ENCODE peak calls at places on chromosomes 7 and 10, in four cellular contexts. B is H1, F is K562, A is HepG2. K is an unnamed sample.

GRCh38 chr10:129958686-129959543 is 5.2 kb downstream of the EBF3 start:
- DNase-seq in F (no peak), B (no peak), A (no peak), K (peak; percentile 54)

GRCh38 chr10:86698207-86698940 is 30.1 kb downstream of the LDB3 start:
- DNase-seq in A (peak; percentile 20), B (no peak), F (no peak), K (no peak)

GRCh38 chr10:21526184-21526951 is 886 bp upstream of the SKIDA1 start:
- DNase-seq in F (peak; percentile 85), A (peak; percentile 64), B (no peak), K (peak; percentile 68)

GRCh38 chr7:108071551-108071950 is 58.6 kb downstream of the LAMB4 start:
- DNase-seq in B (no peak), A (no peak), F (no peak), K (no peak)

GRCh38 chr7:152859781-152860191 is 100.2 kb downstream of the ACTR3B start:
- DNase-seq in F (peak; percentile 72), B (peak; percentile 25), A (peak; percentile 15), K (peak; percentile 52)

GRCh38 chr7:98802088-98802780 is 67.6 kb downstream of the TMEM130 start:
- DNase-seq in A (peak; percentile 14), B (no peak), F (peak; percentile 81), K (no peak)

GRCh38 chr10:10897400-10897799 is 120.3 kb upstream of the CELF2 start:
- DNase-seq in F (no peak), B (no peak), A (no peak), K (no peak)

GRCh38 chr7:51070163-51070562 is 246.4 kb downstream of the COBL start:
- DNase-seq in F (no peak), A (no peak), B (no peak), K (no peak)

GRCh38 chr10:66218981-66219587 is 706.8 kb upstream of the LRRTM3 start:
- DNase-seq in F (no peak), B (no peak), A (no peak), K (no peak)

GRCh38 chr10:113921571-113922370 is 67.3 kb downstream of the NHLRC2 start:
- DNase-seq in A (no peak), B (no peak), F (no peak), K (no peak)

GRCh38 chr7:28811003-28811402 is 147.1 kb downstream of the TRIL start:
- DNase-seq in F (no peak), B (no peak), A (no peak), K (no peak)

GRCh38 chr10:78194050-78194449 is 160.4 kb downstream of the RPS24 start:
- DNase-seq in B (no peak), A (no peak), F (no peak), K (no peak)
- TF ChIP-seq SP1 in B (no peak), A (no peak), F (no peak), K (no peak)

GRCh38 chr10:122049076-122049475 is 60.1 kb downstream of the TACC2 start:
- DNase-seq in A (no peak), B (no peak), F (no peak), K (no peak)

GRCh38 chr10:122052702-122053101 is 63.7 kb downstream of the TACC2 start:
- DNase-seq in B (no peak), F (no peak), A (no peak), K (no peak)

GRCh38 chr10:122051609-122052385 is 62.8 kb downstream of the TACC2 start:
- DNase-seq in B (no peak), A (peak; percentile 70), F (peak; percentile 18), K (peak; percentile 69)

GRCh38 chr10:122050811-122051210 is 61.8 kb downstream of the TACC2 start:
- DNase-seq in A (no peak), F (no peak), B (no peak), K (no peak)

GRCh38 chr10:122050316-122050715 is 61.4 kb downstream of the TACC2 start:
- DNase-seq in F (no peak), B (no peak), A (no peak), K (no peak)
- TF ChIP-seq JUN in F (no peak), B (no peak), A (no peak), K (no peak)

GRCh38 chr7:80609732-80610131 is 28.7 kb upstream of the CD36 start:
- DNase-seq in F (no peak), A (no peak), B (no peak), K (no peak)

GRCh38 chr7:80611353-80611752 is 27.1 kb upstream of the CD36 start:
- DNase-seq in F (no peak), A (no peak), B (no peak), K (no peak)

GRCh38 chr7:80611779-80612178 is 26.7 kb upstream of the CD36 start:
- DNase-seq in B (no peak), A (peak; percentile 95), F (no peak), K (no peak)

GRCh38 chr7:80614911-80615310 is 23.5 kb upstream of the CD36 start:
- DNase-seq in A (no peak), F (no peak), B (no peak), K (no peak)

DNA sequence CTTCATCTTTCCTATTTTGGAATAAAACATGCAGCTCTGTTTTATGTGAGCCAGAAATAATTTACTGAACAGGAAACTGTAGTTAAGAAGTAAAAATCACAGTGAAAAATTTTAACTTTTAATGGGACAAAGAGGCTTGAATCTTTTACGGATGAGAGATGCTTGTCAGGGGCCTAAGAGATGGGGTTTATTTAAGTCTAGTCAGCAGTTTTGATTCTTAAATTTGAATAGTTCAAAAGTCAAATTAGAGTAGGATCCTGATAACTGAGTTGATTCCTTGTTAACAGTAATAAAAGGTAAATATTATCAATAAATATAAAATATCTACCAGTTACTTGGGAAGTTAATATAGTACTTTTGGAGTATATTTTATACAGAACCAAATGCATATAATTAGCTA is 24.9 kb upstream of the CD36 start:
- DNase-seq in A (no peak), F (no peak), B (no peak), K (no peak)
- TF ChIP-seq SP1 in A (no peak), F (no peak), B (no peak), K (no peak)

GRCh38 chr10:44008270-44008916 is 359.7 kb upstream of the ZNF32 start:
- DNase-seq in B (no peak), F (no peak), A (no peak), K (no peak)
- TF ChIP-seq JUN in B (no peak), F (no peak), A (no peak), K (no peak)

GRCh38 chr7:100148559-100149328 is at the start of gene LAMTOR4:
- DNase-seq in A (peak; percentile 98), F (peak; percentile 100), B (peak; percentile 99), K (peak; percentile 99)
- TF ChIP-seq SP1 in A (no peak), F (peak; percentile 99), B (peak; percentile 99), K (peak; percentile 84)

GRCh38 chr10:89548673-89549072 is 13.3 kb upstream of the SLC16A12 start:
- DNase-seq in A (no peak), F (no peak), B (no peak), K (no peak)

GRCh38 chr10:89547853-89548513 is 12.6 kb upstream of the SLC16A12 start:
- DNase-seq in F (no peak), A (no peak), B (no peak), K (no peak)

GRCh38 chr10:89549510-89549909 is 14.1 kb upstream of the SLC16A12 start:
- DNase-seq in F (no peak), A (no peak), B (no peak), K (no peak)

GRCh38 chr10:89552213-89552612 is 16.8 kb upstream of the SLC16A12 start:
- DNase-seq in F (no peak), A (no peak), B (no peak), K (no peak)

GRCh38 chr10:89550509-89550908 is 15.1 kb upstream of the SLC16A12 start:
- DNase-seq in A (no peak), B (no peak), F (no peak), K (no peak)
- TF ChIP-seq JUN in A (no peak), B (no peak), F (no peak), K (no peak)

DNA sequence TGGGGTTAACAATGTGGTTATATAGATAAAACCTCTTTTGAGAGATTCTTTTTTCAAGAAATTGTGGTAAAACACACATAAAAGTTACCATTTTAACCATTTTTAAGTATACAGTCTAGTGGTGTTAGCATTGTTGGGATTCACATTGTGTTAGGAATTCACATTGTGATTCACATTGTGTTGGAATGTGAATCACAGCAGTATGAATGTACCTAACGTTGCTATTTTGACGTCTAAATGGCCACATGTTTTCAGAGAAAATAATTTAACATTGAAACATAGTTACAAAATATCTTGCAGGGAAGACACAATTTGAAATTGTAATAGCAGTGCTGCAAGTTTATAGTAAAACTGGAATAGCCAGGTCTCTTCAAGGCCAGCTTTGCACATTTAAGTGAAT is 129.0 kb downstream of the BICC1 start:
- DNase-seq in A (no peak), B (no peak), F (no peak), K (no peak)
- TF ChIP-seq SP1 in A (no peak), B (no peak), F (no peak), K (no peak)